ENCODE peak calls at places on chromosomes 5 and 9, in nine cellular contexts. V, A, Z, B, L, R, C, H and K are unnamed samples.

GRCh38 chr9:116855881-116856662 is 169.0 kb downstream of the TRIM32 start:
- DNase-seq in L (no peak), V (no peak), A (no peak), R (no peak), B (peak), C (no peak), Z (no peak), H (no peak), K (no peak)

GRCh38 chr9:92730897-92731296 is 33.7 kb downstream of the BICD2 start:
- DNase-seq in A (no peak), L (no peak), V (no peak), B (no peak), C (no peak), H (no peak), R (no peak), Z (no peak), K (no peak)

GRCh38 chr9:121558423-121558950 is 58.8 kb upstream of the GGTA1 start:
- DNase-seq in A (no peak), L (no peak), C (no peak), H (peak), Z (no peak), B (no peak), R (no peak), V (no peak), K (no peak)

GRCh38 chr9:35490910-35491465 is 1.1 kb downstream of the RUSC2 start:
- DNase-seq in A (no peak), Z (no peak), C (no peak), B (peak), V (no peak), R (no peak), L (no peak), H (no peak), K (peak)

GRCh38 chr5:147451125-147451524 is 58.7 kb downstream of the DPYSL3 start:
- DNase-seq in C (no peak), A (no peak), R (no peak), Z (no peak), L (no peak), H (no peak), V (no peak), B (no peak), K (no peak)

GRCh38 chr9:21336467-21336866 is 1.3 kb upstream of the KLHL9 start:
- DNase-seq in R (no peak), C (no peak), H (no peak), Z (no peak), V (no peak), A (no peak), L (no peak), B (no peak), K (no peak)

GRCh38 chr9:120892177-120892747 is 15.3 kb upstream of the PHF19 start:
- DNase-seq in H (no peak), C (no peak), Z (no peak), R (no peak), A (no peak), L (no peak), V (no peak), B (no peak), K (no peak)

GRCh38 chr9:77177894-77178794 is 810 bp downstream of the VPS13A start:
- DNase-seq in A (peak), B (peak), L (peak), Z (peak), H (peak), R (no peak), C (no peak), V (no peak), K (peak)

GRCh38 chr5:179915406-179915935 is 7.8 kb upstream of the TBC1D9B start:
- DNase-seq in H (no peak), V (no peak), C (no peak), L (no peak), A (no peak), R (no peak), Z (no peak), B (no peak), K (no peak)

GRCh38 chr5:115624994-115625393 is 842 bp downstream of the TMED7 start:
- DNase-seq in A (no peak), R (no peak), B (no peak), Z (no peak), V (no peak), H (peak), L (no peak), C (no peak), K (no peak)

GRCh38 chr5:176365663-176366574 is 632 bp downstream of the ARL10 start:
- DNase-seq in V (no peak), L (no peak), B (no peak), H (peak), R (no peak), A (peak), C (peak), Z (peak), K (peak)

GRCh38 chr5:174844971-174845370 is 120.6 kb downstream of the MSX2 start:
- DNase-seq in C (no peak), Z (no peak), V (no peak), B (no peak), A (no peak), H (no peak), R (no peak), L (no peak), K (no peak)

GRCh38 chr9:87109851-87110250 is 162.5 kb upstream of the GAS1 start:
- DNase-seq in L (no peak), R (no peak), Z (peak), B (peak), C (no peak), V (no peak), H (no peak), A (no peak), K (peak)

GRCh38 chr5:133330956-133331355 is 279.1 kb downstream of the HSPA4 start:
- DNase-seq in B (no peak), V (no peak), C (no peak), A (peak), L (no peak), H (no peak), R (no peak), Z (no peak), K (no peak)

GRCh38 chr9:131784882-131785281 is 45.0 kb upstream of the RAPGEF1 start:
- DNase-seq in C (no peak), Z (no peak), A (no peak), R (no peak), L (no peak), V (no peak), H (no peak), B (no peak), K (no peak)

GRCh38 chr9:85543196-85543595 is 198.6 kb downstream of the AGTPBP1 start:
- DNase-seq in V (no peak), H (no peak), L (no peak), R (no peak), A (no peak), C (no peak), Z (no peak), B (no peak), K (peak)

GRCh38 chr9:89878687-89879086 is 273.9 kb downstream of the GADD45G start:
- DNase-seq in Z (no peak), R (no peak), L (no peak), C (no peak), A (no peak), H (no peak), B (no peak), V (no peak), K (no peak)

GRCh38 chr9:116313638-116314037 is 160.0 kb downstream of the PAPPA start:
- DNase-seq in B (no peak), C (no peak), A (no peak), V (no peak), L (no peak), Z (no peak), H (no peak), R (no peak), K (peak)

GRCh38 chr9:134689320-134690181 is 47.9 kb downstream of the COL5A1 start:
- DNase-seq in L (no peak), H (peak), Z (peak), B (peak), R (peak), C (no peak), V (no peak), A (peak), K (peak)

GRCh38 chr9:77915744-77916143 is 115.9 kb downstream of the GNAQ start:
- DNase-seq in V (no peak), A (no peak), R (no peak), Z (no peak), L (no peak), H (no peak), B (no peak), C (no peak), K (no peak)

GRCh38 chr9:91182831-91183230 is 178.9 kb downstream of the AUH start:
- DNase-seq in C (no peak), B (no peak), H (peak), R (no peak), L (no peak), A (no peak), Z (no peak), V (no peak), K (no peak)

GRCh38 chr5:149128023-149128875 is 13.0 kb upstream of the ABLIM3 start:
- DNase-seq in V (no peak), B (peak), H (peak), R (peak), L (peak), A (no peak), Z (peak), C (peak), K (peak)

GRCh38 chr5:171588046-171588445 is 168.6 kb downstream of the FGF18 start:
- DNase-seq in V (no peak), Z (no peak), C (no peak), A (no peak), H (no peak), L (no peak), B (no peak), R (no peak), K (no peak)

GRCh38 chr9:97480749-97481148 is 20.7 kb upstream of the TMOD1 start:
- DNase-seq in A (no peak), B (no peak), V (no peak), C (no peak), Z (no peak), L (no peak), R (no peak), H (no peak), K (no peak)

GRCh38 chr9:111036068-111036789 is 2.0 kb downstream of the LPAR1 start:
- DNase-seq in L (no peak), R (no peak), V (peak), B (peak), C (no peak), H (peak), Z (no peak), A (peak), K (peak)

GRCh38 chr5:78576376-78576775 is 72.2 kb downstream of the LHFPL2 start:
- DNase-seq in R (no peak), L (no peak), Z (no peak), V (no peak), A (no peak), H (peak), C (no peak), B (no peak), K (peak)

GRCh38 chr5:117954341-117954740 is 1034.0 kb downstream of the DTWD2 start:
- DNase-seq in V (no peak), C (no peak), H (no peak), B (no peak), Z (no peak), L (no peak), A (no peak), R (no peak), K (no peak)

GRCh38 chr5:158658439-158659230 is 441.1 kb downstream of the EBF1 start:
- DNase-seq in B (no peak), C (no peak), A (no peak), R (no peak), V (no peak), H (no peak), Z (no peak), L (no peak), K (peak)

GRCh38 chr5:154146409-154146808 is 44.1 kb upstream of the GALNT10 start:
- DNase-seq in A (no peak), Z (no peak), V (no peak), B (no peak), L (no peak), H (no peak), C (no peak), R (no peak), K (no peak)

GRCh38 chr5:2748841-2749513 is 2.5 kb downstream of the IRX2 start:
- DNase-seq in H (peak), R (no peak), L (no peak), A (no peak), B (no peak), Z (no peak), C (no peak), V (no peak), K (no peak)

GRCh38 chr5:74232281-74232680 is 408.2 kb downstream of the ENC1 start:
- DNase-seq in L (no peak), Z (peak), C (no peak), R (no peak), H (no peak), A (no peak), B (peak), V (peak), K (peak)

GRCh38 chr5:78328585-78329173 is 31.7 kb upstream of the SCAMP1 start:
- DNase-seq in A (no peak), V (no peak), R (no peak), H (no peak), C (no peak), L (no peak), B (no peak), Z (no peak), K (peak)

GRCh38 chr5:180866296-180866695 is 5.2 kb upstream of the ZFP62 start:
- DNase-seq in B (no peak), L (no peak), A (no peak), R (no peak), H (no peak), C (no peak), V (no peak), Z (no peak), K (no peak)

GRCh38 chr5:134101686-134102439 is 12.6 kb upstream of the TCF7 start:
- DNase-seq in C (peak), R (peak), A (peak), L (peak), Z (peak), H (peak), B (peak), V (no peak), K (peak)

GRCh38 chr5:177005619-177006264 is 837 bp downstream of the UIMC1 start:
- DNase-seq in C (no peak), A (peak), H (peak), B (peak), V (no peak), R (peak), L (peak), Z (peak), K (peak)

GRCh38 chr9:17793713-17794622 is 215.1 kb downstream of the SH3GL2 start:
- DNase-seq in C (no peak), R (no peak), L (no peak), B (no peak), A (no peak), Z (no peak), H (no peak), V (peak), K (peak)